ENCODE peak calls at places on chromosomes 7 and 10, in seven cellular contexts. M is Daoy, I is non-pigmented ciliary epithelial cell, U is skeletal muscle cell, J is NCI-H748 treated with DMSO at 0.1 percent for 48 hours, H is M059J, K is GM23248. F is an unnamed sample.
A peak's percentile ranks its signal among the peaks of the same experiment; 100 is the strongest.

GRCh38 chr10:22682237-22683192 is 31.9 kb downstream of the PIP4K2A start:
- DNase-seq in I (no peak), U (peak; percentile 41), J (no peak), H (peak; percentile 81), M (peak; percentile 86), K (peak; percentile 62), F (peak; percentile 61)

GRCh38 chr10:93438796-93439253 is 43.3 kb downstream of the MYOF start:
- DNase-seq in M (no peak), U (no peak), K (no peak), I (no peak), J (no peak), H (peak; percentile 35), F (peak; percentile 95)

GRCh38 chr7:139594911-139595476 is 71.5 kb downstream of the CLEC2L start:
- DNase-seq in M (no peak), K (peak; percentile 79), J (no peak), H (no peak), U (no peak), I (no peak), F (no peak)

GRCh38 chr7:46633816-46634215 is 712.7 kb upstream of the IGFBP3 start:
- DNase-seq in U (no peak), K (peak; percentile 4), J (no peak), H (no peak), I (no peak), M (no peak), F (no peak)

GRCh38 chr10:110075726-110076125 is 67.9 kb downstream of the ADD3 start:
- DNase-seq in J (no peak), H (no peak), K (no peak), U (no peak), M (no peak), I (no peak), F (no peak)

GRCh38 chr7:76333388-76334101 is 25.2 kb downstream of the YWHAG start:
- DNase-seq in U (no peak), K (no peak), M (no peak), I (no peak), H (no peak), J (no peak), F (peak; percentile 29)

GRCh38 chr7:157540020-157540419 is 203.2 kb downstream of the DNAJB6 start:
- DNase-seq in H (no peak), K (no peak), M (no peak), J (no peak), U (no peak), I (no peak), F (no peak)

GRCh38 chr10:97849491-97850402 is at the start of gene GOLGA7B:
- DNase-seq in H (peak; percentile 22), U (no peak), J (no peak), M (peak; percentile 52), I (no peak), K (peak; percentile 69), F (peak; percentile 29)

GRCh38 chr10:101749033-101749432 is 26.9 kb downstream of the FGF8 start:
- DNase-seq in H (no peak), K (no peak), J (no peak), M (no peak), U (no peak), I (no peak), F (no peak)

GRCh38 chr10:101287922-101288638 is 58.8 kb upstream of the LBX1 start:
- DNase-seq in I (no peak), H (peak; percentile 31), K (no peak), J (peak; percentile 4), U (no peak), M (peak; percentile 36), F (peak; percentile 44)

GRCh38 chr7:54858008-54858692 is 99.1 kb upstream of the SEC61G start:
- DNase-seq in J (peak; percentile 83), U (no peak), K (no peak), M (peak; percentile 63), H (no peak), I (no peak), F (peak; percentile 46)

GRCh38 chr7:144738708-144739314 is 97.0 kb downstream of the TPK1 start:
- DNase-seq in H (peak; percentile 10), J (peak; percentile 4), M (peak; percentile 36), U (no peak), I (peak; percentile 2), K (peak; percentile 50), F (peak; percentile 52)

GRCh38 chr7:6494365-6494764 is 46.6 kb upstream of the DAGLB start:
- DNase-seq in J (no peak), H (no peak), M (no peak), K (no peak), U (no peak), I (no peak), F (no peak)

GRCh38 chr10:29119374-29119773 is 169.5 kb upstream of the LYZL1 start:
- DNase-seq in I (no peak), H (peak; percentile 56), K (peak; percentile 13), J (peak; percentile 7), U (no peak), M (no peak), F (peak; percentile 37)

GRCh38 chr10:48444266-48444665 is 137.8 kb downstream of the MAPK8 start:
- DNase-seq in I (no peak), U (no peak), M (peak; percentile 39), H (peak; percentile 57), J (no peak), K (no peak), F (peak; percentile 56)

GRCh38 chr7:51324206-51324884 is 7.7 kb upstream of the COBL start:
- DNase-seq in J (no peak), K (peak; percentile 28), I (no peak), M (no peak), U (peak; percentile 35), H (no peak), F (peak; percentile 96)

GRCh38 chr7:30548762-30549344 is 44.2 kb upstream of the GGCT start:
- DNase-seq in K (peak; percentile 83), I (no peak), U (no peak), M (peak; percentile 82), J (peak; percentile 65), H (peak; percentile 75), F (peak; percentile 84)

GRCh38 chr7:3578399-3578798 is 277.3 kb downstream of the SDK1 start:
- DNase-seq in H (no peak), U (no peak), J (no peak), I (no peak), M (no peak), K (no peak), F (no peak)

GRCh38 chr7:11699666-11700065 is 132.3 kb downstream of the THSD7A start:
- DNase-seq in K (no peak), J (no peak), H (no peak), U (no peak), M (no peak), I (no peak), F (no peak)

GRCh38 chr7:102447311-102447710 is 13.9 kb downstream of the ORAI2 start:
- DNase-seq in I (no peak), H (no peak), M (no peak), K (no peak), U (no peak), J (no peak), F (no peak)

F was measured in MCF 10A.